ENCODE peak calls at places on chromosomes 2 and 18, in four cellular contexts. One of them, this sample, is unnamed.
A peak's percentile ranks its signal among the peaks of the same experiment; 100 is the strongest.

GRCh38 chr18:45910405-45911023 is 56.6 kb downstream of the EPG5 start:
- DNase-seq in H1: peak; percentile 33
- DNase-seq in mesendoderm: peak; percentile 63
- DNase-seq in IMR-90: peak; percentile 49
- DNase-seq in this sample: peak; percentile 69

GRCh38 chr2:218081063-218081462 is 12.0 kb downstream of the RUFY4 start:
- DNase-seq in mesendoderm: no peak
- DNase-seq in H1: no peak
- DNase-seq in IMR-90: no peak
- DNase-seq in this sample: no peak

GRCh38 chr2:197306024-197306690 is 4.4 kb downstream of the ANKRD44 start:
- DNase-seq in H1: no peak
- DNase-seq in mesendoderm: no peak
- DNase-seq in IMR-90: no peak
- DNase-seq in this sample: no peak

GRCh38 chr18:26540041-26540628 is 8.2 kb downstream of the KCTD1 start:
- DNase-seq in IMR-90: no peak
- DNase-seq in H1: no peak
- DNase-seq in mesendoderm: peak; percentile 29
- DNase-seq in this sample: no peak

GRCh38 chr2:61853086-61853847 is 593 bp downstream of the FAM161A start:
- DNase-seq in H1: peak; percentile 15
- DNase-seq in IMR-90: no peak
- DNase-seq in mesendoderm: peak; percentile 5
- DNase-seq in this sample: peak; percentile 83

GRCh38 chr2:18209934-18210639 is 331.6 kb downstream of the KCNS3 start:
- DNase-seq in IMR-90: peak; percentile 78
- DNase-seq in mesendoderm: no peak
- DNase-seq in H1: no peak
- DNase-seq in this sample: no peak

GRCh38 chr2:28665041-28665704 is 86.5 kb upstream of the PPP1CB start:
- DNase-seq in mesendoderm: no peak
- DNase-seq in IMR-90: peak; percentile 85
- DNase-seq in H1: no peak
- DNase-seq in this sample: no peak

GRCh38 chr2:33518929-33519328 is 42.5 kb downstream of the RASGRP3 start:
- DNase-seq in IMR-90: peak; percentile 83
- DNase-seq in mesendoderm: no peak
- DNase-seq in H1: no peak
- DNase-seq in this sample: no peak

GRCh38 chr2:206296128-206296527 is 21.7 kb downstream of the ZDBF2 start:
- DNase-seq in H1: no peak
- DNase-seq in mesendoderm: no peak
- DNase-seq in IMR-90: peak; percentile 17
- DNase-seq in this sample: no peak

GRCh38 chr2:20542761-20543578 is 96.1 kb downstream of the RHOB start:
- DNase-seq in IMR-90: no peak
- DNase-seq in mesendoderm: no peak
- DNase-seq in H1: no peak
- DNase-seq in this sample: no peak

GRCh38 chr2:229431331-229431954 is 160.4 kb upstream of the PID1 start:
- DNase-seq in H1: no peak
- DNase-seq in IMR-90: peak; percentile 57
- DNase-seq in mesendoderm: peak; percentile 80
- DNase-seq in this sample: no peak

GRCh38 chr2:42926438-42927333 is 134.3 kb upstream of the HAAO start:
- DNase-seq in IMR-90: no peak
- DNase-seq in H1: no peak
- DNase-seq in mesendoderm: no peak
- DNase-seq in this sample: no peak

GRCh38 chr2:194697439-194697838 is 959.6 kb upstream of the SLC39A10 start:
- DNase-seq in H1: no peak
- DNase-seq in mesendoderm: no peak
- DNase-seq in IMR-90: no peak
- DNase-seq in this sample: no peak

GRCh38 chr2:218023636-218024035 is 20.8 kb upstream of the TNS1 start:
- DNase-seq in H1: no peak
- DNase-seq in mesendoderm: no peak
- DNase-seq in IMR-90: no peak
- DNase-seq in this sample: peak; percentile 11

GRCh38 chr2:237892478-237892877 is 33.1 kb downstream of the RAMP1 start:
- DNase-seq in mesendoderm: no peak
- DNase-seq in H1: no peak
- DNase-seq in IMR-90: no peak
- DNase-seq in this sample: no peak

GRCh38 chr2:26058390-26058789 is 24.5 kb downstream of the RAB10 start:
- DNase-seq in IMR-90: no peak
- DNase-seq in H1: no peak
- DNase-seq in mesendoderm: no peak
- DNase-seq in this sample: no peak

DNA sequence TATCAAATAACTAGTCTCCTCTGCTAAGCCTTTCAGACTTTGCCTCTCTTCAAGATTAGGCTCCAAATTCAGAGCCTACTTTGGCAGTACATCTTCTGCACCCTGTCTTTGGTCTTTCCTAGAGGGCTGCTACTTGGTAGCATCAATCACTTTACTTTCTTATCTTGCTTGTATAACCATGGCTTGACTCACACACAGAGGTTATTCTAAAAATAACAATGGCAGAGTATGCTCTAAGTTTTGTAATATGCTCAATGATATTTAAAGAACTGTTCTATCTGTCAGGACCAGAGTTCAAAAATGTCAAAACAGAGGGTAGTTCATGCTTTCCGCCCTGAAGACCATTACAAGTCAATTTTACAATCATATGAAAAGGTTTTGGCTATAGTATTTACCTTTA is 27.7 kb downstream of the THOC1 start:
- DNase-seq in IMR-90: peak; percentile 19
- DNase-seq in H1: no peak
- DNase-seq in mesendoderm: no peak
- DNase-seq in this sample: no peak
- H3K4me2 ChIP-seq in IMR-90: no peak overlapping the region
- H3K4me2 ChIP-seq in H1: no peak overlapping the region
- H3K4me2 ChIP-seq in mesendoderm: no peak overlapping the region
- H3K4me2 ChIP-seq in this sample: no peak overlapping the region

DNA sequence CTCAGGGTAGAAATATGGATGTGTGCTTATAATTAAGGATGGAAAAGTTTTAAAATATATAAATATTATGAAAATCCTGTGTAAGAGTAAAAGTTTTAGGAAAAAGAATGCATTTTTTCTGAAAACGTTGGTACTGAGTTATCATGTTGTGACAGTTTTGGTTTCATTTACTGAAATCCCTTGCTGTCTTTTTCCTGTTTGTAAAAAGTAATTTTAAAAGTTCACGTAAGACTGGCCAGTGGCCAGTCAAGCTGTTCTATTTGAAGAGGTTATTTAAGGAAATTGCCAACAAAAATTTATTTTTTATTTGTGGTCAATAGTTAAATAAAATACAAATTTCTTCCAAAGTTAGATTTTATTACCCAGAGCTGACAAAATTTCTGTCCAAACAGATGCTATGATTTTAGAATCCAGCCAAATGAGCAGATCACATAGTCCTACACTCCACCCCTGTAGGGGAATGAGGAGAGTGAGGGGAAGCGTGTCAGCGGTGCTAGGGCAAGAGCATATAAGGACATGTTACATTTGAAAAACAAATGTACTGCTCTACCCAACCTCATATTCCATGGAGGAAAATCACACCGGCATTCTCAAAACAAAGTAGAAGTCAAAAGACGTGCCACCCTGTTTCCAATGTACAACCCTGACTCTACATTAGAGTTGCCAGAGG is 297.9 kb upstream of the TFPI start:
- DNase-seq in IMR-90: no peak
- DNase-seq in H1: no peak
- DNase-seq in mesendoderm: no peak
- DNase-seq in this sample: no peak
- H4K5ac ChIP-seq in IMR-90: no peak overlapping the region
- H4K5ac ChIP-seq in H1: no peak overlapping the region
- H4K5ac ChIP-seq in mesendoderm: no peak overlapping the region
- H4K5ac ChIP-seq in this sample: no peak overlapping the region

GRCh38 chr2:240300261-240300821 is 135.1 kb upstream of the GPC1 start:
- DNase-seq in IMR-90: no peak
- DNase-seq in H1: no peak
- DNase-seq in mesendoderm: no peak
- DNase-seq in this sample: peak; percentile 27

GRCh38 chr2:240300840-240301239 is 134.6 kb upstream of the GPC1 start:
- DNase-seq in mesendoderm: no peak
- DNase-seq in IMR-90: no peak
- DNase-seq in H1: no peak
- DNase-seq in this sample: no peak

GRCh38 chr2:240298803-240299709 is 136.4 kb upstream of the GPC1 start:
- DNase-seq in IMR-90: no peak
- DNase-seq in H1: no peak
- DNase-seq in mesendoderm: no peak
- DNase-seq in this sample: peak; percentile 23

GRCh38 chr2:240298316-240298790 is 137.1 kb upstream of the GPC1 start:
- DNase-seq in mesendoderm: no peak
- DNase-seq in H1: no peak
- DNase-seq in IMR-90: no peak
- DNase-seq in this sample: no peak

GRCh38 chr2:240299710-240300068 is 135.8 kb upstream of the GPC1 start:
- DNase-seq in H1: no peak
- DNase-seq in mesendoderm: no peak
- DNase-seq in IMR-90: no peak
- DNase-seq in this sample: no peak
- H2BK120ac ChIP-seq in H1: no peak overlapping the region
- H2BK120ac ChIP-seq in mesendoderm: no peak overlapping the region
- H2BK120ac ChIP-seq in IMR-90: no peak overlapping the region
- H2BK120ac ChIP-seq in this sample: no peak overlapping the region

GRCh38 chr2:177221970-177222369 is 9.4 kb downstream of the HNRNPA3 start:
- DNase-seq in mesendoderm: no peak
- DNase-seq in H1: no peak
- DNase-seq in IMR-90: no peak
- DNase-seq in this sample: no peak

GRCh38 chr2:177221534-177221933 is 8.9 kb downstream of the HNRNPA3 start:
- DNase-seq in IMR-90: no peak
- DNase-seq in mesendoderm: no peak
- DNase-seq in H1: no peak
- DNase-seq in this sample: no peak

GRCh38 chr2:177212106-177212894 is at the start of gene HNRNPA3:
- DNase-seq in IMR-90: peak; percentile 99
- DNase-seq in mesendoderm: peak; percentile 99
- DNase-seq in H1: peak; percentile 98
- DNase-seq in this sample: peak; percentile 99

GRCh38 chr2:177212895-177213856 is 582 bp downstream of the HNRNPA3 start:
- DNase-seq in H1: no peak
- DNase-seq in mesendoderm: peak; percentile 94
- DNase-seq in IMR-90: peak; percentile 87
- DNase-seq in this sample: peak; percentile 88

GRCh38 chr2:177217247-177217843 is 4.8 kb downstream of the HNRNPA3 start:
- DNase-seq in mesendoderm: no peak
- DNase-seq in H1: no peak
- DNase-seq in IMR-90: no peak
- DNase-seq in this sample: no peak
- H3K4me2 ChIP-seq in mesendoderm: no peak overlapping the region
- H3K4me2 ChIP-seq in H1: no peak overlapping the region
- H3K4me2 ChIP-seq in IMR-90: no peak overlapping the region
- H3K4me2 ChIP-seq in this sample: no peak overlapping the region

DNA sequence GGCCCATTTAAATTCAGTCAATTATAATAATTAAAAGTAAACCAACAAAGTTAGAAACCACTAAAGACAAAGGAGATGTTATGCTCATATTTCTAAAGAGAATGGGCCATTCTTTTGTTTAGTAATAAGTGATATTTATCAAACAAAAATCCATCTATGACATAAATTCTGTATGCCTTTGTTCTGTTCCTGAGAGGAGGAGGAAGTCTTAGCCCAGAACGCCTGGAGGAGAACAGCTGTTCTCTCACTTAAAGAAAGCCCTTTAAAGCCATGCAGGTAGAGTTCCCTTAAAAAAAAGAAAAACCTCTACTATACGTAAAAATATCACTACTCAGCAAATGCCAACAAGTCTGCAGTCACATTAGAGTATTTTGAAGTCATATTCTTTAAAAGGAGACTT is 15.5 kb downstream of the LAMA1 start:
- DNase-seq in mesendoderm: no peak
- DNase-seq in IMR-90: no peak
- DNase-seq in H1: no peak
- DNase-seq in this sample: no peak
- H4K5ac ChIP-seq in mesendoderm: no peak overlapping the region
- H4K5ac ChIP-seq in IMR-90: no peak overlapping the region
- H4K5ac ChIP-seq in H1: no peak overlapping the region
- H4K5ac ChIP-seq in this sample: no peak overlapping the region

DNA sequence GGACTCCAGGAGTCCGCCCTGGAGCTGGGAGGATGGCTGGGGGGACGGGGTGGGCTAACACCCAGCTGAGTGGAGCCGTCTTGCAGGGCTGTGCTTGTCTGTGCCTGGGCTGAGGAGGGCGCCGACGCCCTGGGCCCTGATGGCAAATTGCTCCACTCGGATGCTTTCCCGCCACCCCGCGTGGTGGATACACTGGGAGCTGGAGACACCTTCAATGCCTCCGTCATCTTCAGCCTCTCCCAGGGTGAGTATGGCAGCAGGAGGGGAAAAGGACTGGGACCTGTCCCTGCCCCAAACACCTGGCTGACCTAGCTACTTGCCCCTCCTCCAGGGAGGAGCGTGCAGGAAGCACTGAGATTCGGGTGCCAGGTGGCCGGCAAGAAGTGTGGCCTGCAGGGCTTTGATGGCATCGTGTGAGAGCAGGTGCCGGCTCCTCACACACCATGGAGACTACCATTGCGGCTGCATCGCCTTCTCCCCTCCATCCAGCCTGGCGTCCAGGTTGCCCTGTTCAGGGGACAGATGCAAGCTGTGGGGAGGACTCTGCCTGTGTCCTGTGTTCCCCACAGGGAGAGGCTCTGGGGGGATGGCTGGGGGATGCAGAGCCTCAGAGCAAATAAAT is 12.9 kb downstream of the KHK start:
- DNase-seq in H1: no peak
- DNase-seq in IMR-90: no peak
- DNase-seq in mesendoderm: no peak
- DNase-seq in this sample: no peak
- H2BK120ac ChIP-seq in H1: no peak overlapping the region
- H2BK120ac ChIP-seq in IMR-90: no peak overlapping the region
- H2BK120ac ChIP-seq in mesendoderm: no peak overlapping the region
- H2BK120ac ChIP-seq in this sample: no peak overlapping the region